ENCODE peak calls at places on chromosomes 12 and 14, in five cellular contexts. K is heart right ventricle; R is pancreas; T is body of pancreas; E is CD8-positive, alpha-beta T cell. B is an unnamed sample.
A peak's percentile ranks its signal among the peaks of the same experiment; 100 is the strongest.

GRCh38 chr12:131116437-131117117 is 162.9 kb downstream of the ADGRD1 start:
- DNase-seq in K (no peak), R (no peak), E (no peak), T (no peak), B (no peak)

GRCh38 chr12:130186631-130187269 is 24.5 kb downstream of the FZD10 start:
- DNase-seq in K (no peak), R (no peak), T (no peak), E (no peak), B (no peak)

GRCh38 chr12:94134226-94134795 is 14.1 kb upstream of the PLXNC1 start:
- DNase-seq in K (peak; percentile 21), T (no peak), R (no peak), E (peak; percentile 9), B (peak; percentile 78)

GRCh38 chr14:105058521-105059034 is 6.7 kb downstream of the GPR132 start:
- DNase-seq in T (no peak), E (no peak), K (no peak), R (no peak), B (no peak)

GRCh38 chr12:127723236-127723635 is 543.7 kb upstream of the TMEM132C start:
- DNase-seq in K (no peak), T (no peak), E (no peak), R (no peak), B (no peak)

GRCh38 chr14:104680056-104680805 is 9.2 kb upstream of the INF2 start:
- DNase-seq in K (no peak), E (no peak), T (peak; percentile 53), R (peak; percentile 80), B (no peak)

GRCh38 chr12:116332705-116333380 is 55.4 kb upstream of the MED13L start:
- DNase-seq in R (no peak), E (no peak), T (no peak), K (no peak), B (no peak)

GRCh38 chr12:110501378-110501721 is 561 bp downstream of the VPS29 start:
- DNase-seq in K (no peak), T (peak; percentile 59), E (no peak), R (no peak), B (peak; percentile 49)

GRCh38 chr12:117235261-117235660 is 45.0 kb upstream of the FBXO21 start:
- DNase-seq in E (no peak), T (no peak), R (no peak), K (no peak), B (no peak)

GRCh38 chr12:67630373-67631088 is 18.0 kb upstream of the DYRK2 start:
- DNase-seq in R (no peak), K (no peak), E (peak; percentile 78), T (peak; percentile 51), B (peak; percentile 85)

GRCh38 chr12:27571463-27571862 is 47.5 kb downstream of the PPFIBP1 start:
- DNase-seq in T (no peak), E (no peak), K (no peak), R (no peak), B (no peak)

GRCh38 chr12:124036117-124037109 is 63.4 kb downstream of the ZNF664 start:
- DNase-seq in E (peak; percentile 20), R (no peak), T (peak; percentile 43), K (peak; percentile 23), B (peak; percentile 43)

GRCh38 chr14:104432611-104433231 is 146.8 kb upstream of the C14orf180 start:
- DNase-seq in E (no peak), R (peak; percentile 57), K (no peak), T (no peak), B (no peak)

GRCh38 chr12:132998742-132999141 is 12.6 kb downstream of the ZNF26 start:
- DNase-seq in T (no peak), R (no peak), K (no peak), E (no peak), B (no peak)

GRCh38 chr14:19729359-19729758 is 14.0 kb upstream of the OR4Q3 start:
- DNase-seq in R (no peak), T (no peak), E (no peak), K (no peak), B (no peak)

GRCh38 chr12:68760806-68761441 is 14.9 kb downstream of the SLC35E3 start:
- DNase-seq in R (no peak), T (no peak), E (no peak), K (no peak), B (no peak)

GRCh38 chr12:51986834-51987233 is 19.9 kb upstream of the TAMALIN start:
- DNase-seq in E (no peak), T (no peak), K (no peak), R (no peak), B (no peak)

GRCh38 chr14:92254786-92255185 is 68.2 kb upstream of the SLC24A4 start:
- DNase-seq in R (no peak), E (no peak), T (peak; percentile 25), K (peak; percentile 56), B (no peak)

GRCh38 chr14:101496779-101497420 is 64.4 kb upstream of the DIO3 start:
- DNase-seq in R (peak; percentile 17), K (no peak), T (no peak), E (no peak), B (no peak)

GRCh38 chr14:101120636-101121398 is 217.3 kb upstream of the RTL1 start:
- DNase-seq in K (peak; percentile 58), T (peak; percentile 65), E (no peak), R (peak; percentile 32), B (no peak)

GRCh38 chr14:55913324-55914035 is 204.7 kb upstream of the PELI2 start:
- DNase-seq in R (no peak), T (peak; percentile 22), K (peak; percentile 41), E (no peak), B (no peak)

GRCh38 chr12:96466939-96467751 is 22.2 kb upstream of the CFAP54 start:
- DNase-seq in T (no peak), E (no peak), R (no peak), K (no peak), B (peak; percentile 17)

GRCh38 chr14:59478540-59478939 is 5.7 kb downstream of the L3HYPDH start:
- DNase-seq in K (no peak), R (no peak), E (no peak), T (no peak), B (no peak)

GRCh38 chr12:87689196-87689595 is 340.0 kb downstream of the C12orf50 start:
- DNase-seq in T (no peak), K (no peak), E (no peak), R (no peak), B (no peak)

GRCh38 chr14:34060747-34061050 is 109.8 kb upstream of the EGLN3 start:
- DNase-seq in T (no peak), R (no peak), K (no peak), E (no peak), B (no peak)

GRCh38 chr14:68307769-68308168 is 485.1 kb downstream of the ZFP36L1 start:
- DNase-seq in E (no peak), T (no peak), R (no peak), K (no peak), B (no peak)

GRCh38 chr12:55816876-55817351 is 610 bp downstream of the SARNP start:
- DNase-seq in E (no peak), T (no peak), R (no peak), K (no peak), B (no peak)

GRCh38 chr12:111248221-111248620 is 120.7 kb downstream of the PHETA1 start:
- DNase-seq in R (no peak), E (no peak), K (no peak), T (peak; percentile 38), B (no peak)

GRCh38 chr14:104390941-104391901 is 188.3 kb upstream of the C14orf180 start:
- DNase-seq in R (no peak), K (no peak), E (no peak), T (no peak), B (no peak)

GRCh38 chr12:131704509-131704908 is 6.4 kb upstream of the SFSWAP start:
- DNase-seq in E (no peak), K (no peak), R (no peak), T (no peak), B (no peak)

GRCh38 chr12:65121049-65121955 is at the start of gene WIF1:
- DNase-seq in R (peak; percentile 74), K (no peak), E (no peak), T (peak; percentile 28), B (peak; percentile 18)
- H3K4me3 ChIP-seq in R (no peak within 1 kb of the TSS), K (peak within 1 kb of the TSS; percentile 48), E (peak within 1 kb of the TSS; percentile 49), T (no peak within 1 kb of the TSS), B (no peak within 1 kb of the TSS)

GRCh38 chr14:99432491-99432890 is 48.2 kb downstream of the SETD3 start:
- DNase-seq in R (no peak), T (no peak), E (no peak), K (no peak), B (no peak)

GRCh38 chr14:99426796-99427346 is 53.8 kb downstream of the SETD3 start:
- DNase-seq in T (no peak), E (no peak), R (no peak), K (no peak), B (no peak)

GRCh38 chr14:99426265-99426664 is 54.4 kb downstream of the SETD3 start:
- DNase-seq in K (no peak), R (no peak), T (no peak), E (no peak), B (no peak)

GRCh38 chr14:99427632-99428315 is 52.9 kb downstream of the SETD3 start:
- DNase-seq in T (no peak), E (no peak), R (no peak), K (no peak), B (no peak)

DNA sequence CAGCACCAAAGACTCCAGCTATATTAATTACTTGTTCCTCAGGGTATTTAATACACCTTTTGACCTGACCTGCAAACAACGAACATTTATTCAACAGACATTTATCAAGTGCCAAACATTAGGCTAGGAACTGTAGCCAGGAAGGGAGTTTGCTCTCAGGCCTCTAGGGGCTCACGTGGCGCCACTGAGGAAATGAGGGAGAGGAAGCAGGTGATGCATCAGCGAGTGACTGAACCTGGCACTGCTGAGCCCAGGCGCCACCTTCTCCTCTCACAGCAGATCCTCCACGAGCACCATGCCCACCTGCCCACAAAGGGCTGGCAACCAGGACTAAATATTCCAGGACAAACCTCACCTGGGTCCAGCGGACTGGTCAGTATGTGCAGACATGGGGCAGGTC is 50.2 kb downstream of the SETD3 start:
- DNase-seq in R (peak; percentile 73), K (peak; percentile 21), E (no peak), T (peak; percentile 57), B (peak; percentile 28)
- TF ChIP-seq CTCF in R (peak; percentile 51), K (peak; percentile 12), E (no peak), T (peak; percentile 45), B (peak; percentile 41)

GRCh38 chr14:26820578-26820977 is 222.7 kb upstream of the NOVA1 start:
- DNase-seq in E (no peak), T (no peak), K (no peak), R (no peak), B (no peak)
- H3K4me3 ChIP-seq in E (no peak overlapping the region), T (no peak overlapping the region), K (no peak overlapping the region), R (no peak overlapping the region), B (no peak overlapping the region)

DNA sequence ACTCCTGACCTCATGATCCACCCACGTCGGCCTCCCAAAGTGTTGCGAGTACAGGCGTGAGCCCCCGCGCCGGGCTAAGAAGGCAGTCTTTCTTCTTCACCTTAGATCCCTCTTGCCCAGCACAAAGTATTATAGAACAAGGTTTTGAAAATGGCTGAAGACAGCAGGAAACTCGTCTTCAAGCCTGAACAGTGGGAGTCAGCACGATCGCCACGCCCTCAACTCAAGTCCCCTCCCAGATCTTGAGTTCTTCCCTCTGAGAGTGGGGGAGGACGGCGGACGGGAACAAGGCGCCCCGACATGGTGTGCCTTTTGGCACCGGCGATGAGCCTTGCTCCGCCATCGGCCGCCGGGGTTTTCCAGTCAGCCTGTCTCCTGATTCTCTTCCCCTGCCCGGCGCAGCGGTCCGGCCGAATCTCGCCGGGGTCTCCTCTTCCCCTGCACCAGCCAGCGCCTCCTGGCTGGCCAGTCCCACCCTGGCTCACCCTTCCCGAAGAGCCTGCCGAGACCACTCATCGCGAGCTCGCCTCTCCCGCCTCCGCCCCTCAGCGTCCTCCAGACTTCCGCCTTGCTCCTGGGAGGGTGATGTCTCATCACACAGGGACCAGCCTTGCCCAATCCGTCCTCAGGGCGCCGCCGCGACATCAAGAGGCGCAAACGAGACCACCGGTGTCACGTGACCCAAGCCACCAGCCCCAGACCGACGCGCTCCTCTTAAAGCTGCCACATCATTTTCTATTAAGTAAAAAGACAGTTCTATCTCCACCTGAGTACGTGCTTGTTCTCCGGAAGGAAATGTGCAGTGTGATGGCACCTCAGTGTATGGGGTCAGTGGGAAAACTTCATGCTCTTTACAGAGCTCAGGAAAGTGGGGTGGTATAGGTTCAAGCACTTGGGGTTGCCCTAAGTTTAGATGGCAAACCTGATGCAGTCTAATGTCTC is at the start of gene CHMP4A:
- DNase-seq in T (peak; percentile 98), K (peak; percentile 97), E (peak; percentile 95), R (peak; percentile 97), B (peak; percentile 99)
- TF ChIP-seq CTCF in T (no peak), K (no peak), E (no peak), R (no peak), B (no peak)

B was measured in GM12865.